ENCODE peak calls at places on chromosomes 12 and 14, in six cellular contexts. E is H9, X is mesenchymal stem cell, K is H1, M is IMR-90, R is neuronal stem cell. D is an unnamed sample.

GRCh38 chr12:5965950-5966383 is 20.9 kb upstream of the ANO2 start:
- DNase-seq in E (peak; percentile 80), X (peak; percentile 56), K (peak; percentile 81), M (peak; percentile 34), R (peak; percentile 41), D (peak; percentile 69)

GRCh38 chr14:69034612-69035262 is 55.6 kb upstream of the ACTN1 start:
- DNase-seq in E (no peak), X (no peak), K (no peak), M (peak; percentile 57), R (no peak), D (peak; percentile 76)

GRCh38 chr14:90818715-90819114 is 2.5 kb upstream of the TTC7B start:
- DNase-seq in E (no peak), X (no peak), K (no peak), M (no peak), R (no peak), D (no peak)

GRCh38 chr12:10207136-10207535 is 5.5 kb upstream of the GABARAPL1 start:
- DNase-seq in E (no peak), X (no peak), K (no peak), M (no peak), R (no peak), D (no peak)

GRCh38 chr14:87940894-87941293 is 52.1 kb downstream of the GALC start:
- DNase-seq in E (no peak), X (no peak), K (no peak), M (no peak), R (no peak), D (no peak)

GRCh38 chr14:50383618-50384225 is 13.0 kb downstream of the CDKL1 start:
- DNase-seq in E (no peak), X (peak; percentile 49), K (no peak), M (no peak), R (no peak), D (peak; percentile 43)

GRCh38 chr12:50505945-50506344 is 1.2 kb downstream of the DIP2B start:
- DNase-seq in E (no peak), X (peak; percentile 24), K (no peak), M (no peak), R (no peak), D (no peak)

GRCh38 chr12:58847876-58848600 is 72.3 kb downstream of the LRIG3 start:
- DNase-seq in E (no peak), X (no peak), K (no peak), M (no peak), R (no peak), D (peak; percentile 33)

GRCh38 chr12:91460457-91460856 is 277.8 kb upstream of the DCN start:
- DNase-seq in E (no peak), X (no peak), K (no peak), M (no peak), R (no peak), D (no peak)

GRCh38 chr12:14782756-14783155 is 20.5 kb downstream of the WBP11 start:
- DNase-seq in E (no peak), X (no peak), K (no peak), M (no peak), R (no peak), D (no peak)

GRCh38 chr12:28967426-28967825 is 181.7 kb upstream of the FAR2 start:
- DNase-seq in E (no peak), X (no peak), K (no peak), M (no peak), R (no peak), D (no peak)

GRCh38 chr12:51752490-51752889 is 96.0 kb downstream of the FIGNL2 start:
- DNase-seq in E (no peak), X (peak; percentile 88), K (no peak), M (peak; percentile 94), R (peak; percentile 20), D (peak; percentile 9)

GRCh38 chr14:64363265-64363840 is 24.8 kb upstream of the MTHFD1 start:
- DNase-seq in E (no peak), X (peak; percentile 18), K (no peak), M (peak; percentile 83), R (no peak), D (peak; percentile 48)

GRCh38 chr12:116130431-116130830 is 147.1 kb downstream of the MED13L start:
- DNase-seq in E (no peak), X (peak; percentile 43), K (no peak), M (peak; percentile 67), R (no peak), D (peak; percentile 87)

GRCh38 chr14:60648934-60649814 is at the start of gene SIX1:
- DNase-seq in E (peak; percentile 95), X (peak; percentile 84), K (peak; percentile 89), M (peak; percentile 95), R (peak; percentile 88), D (peak; percentile 95)

GRCh38 chr12:21939435-21939834 is 1.8 kb downstream of the ABCC9 start:
- DNase-seq in E (no peak), X (no peak), K (no peak), M (no peak), R (no peak), D (peak; percentile 18)

GRCh38 chr12:3355378-3355900 is 135.6 kb upstream of the PRMT8 start:
- DNase-seq in E (no peak), X (no peak), K (no peak), M (no peak), R (no peak), D (no peak)

GRCh38 chr14:59342516-59343484 is 122.4 kb downstream of the GPR135 start:
- DNase-seq in E (no peak), X (no peak), K (no peak), M (no peak), R (no peak), D (peak; percentile 64)

GRCh38 chr12:49903700-49904423 is at the start of gene FAIM2:
- DNase-seq in E (peak; percentile 62), X (peak; percentile 44), K (no peak), M (peak; percentile 82), R (no peak), D (no peak)

GRCh38 chr14:96057738-96058137 is 18.6 kb downstream of the C14orf132 start:
- DNase-seq in E (no peak), X (no peak), K (no peak), M (no peak), R (no peak), D (no peak)

GRCh38 chr12:111692575-111693210 is 6.8 kb downstream of the ACAD10 start:
- DNase-seq in E (peak; percentile 63), X (peak; percentile 17), K (peak; percentile 57), M (peak; percentile 15), R (no peak), D (peak; percentile 62)

GRCh38 chr12:132491349-132491663 is 1.4 kb downstream of the FBRSL1 start:
- DNase-seq in E (no peak), X (no peak), K (no peak), M (no peak), R (no peak), D (no peak)

GRCh38 chr14:101571004-101571403 is 9.7 kb downstream of the DIO3 start:
- DNase-seq in E (no peak), X (no peak), K (no peak), M (no peak), R (no peak), D (no peak)
- H3K23ac ChIP-seq in E (no peak overlapping the region), X (no peak overlapping the region), K (no peak overlapping the region), M (no peak overlapping the region), R (no peak overlapping the region), D (no peak overlapping the region)

GRCh38 chr12:108686753-108687152 is 44.6 kb downstream of the CORO1C start:
- DNase-seq in E (no peak), X (no peak), K (no peak), M (no peak), R (no peak), D (no peak)
- H3K23ac ChIP-seq in E (peak overlapping the region; percentile 71), X (no peak overlapping the region), K (no peak overlapping the region), M (peak overlapping the region; percentile 75), R (no peak overlapping the region), D (no peak overlapping the region)

GRCh38 chr12:65996146-65996545 is 134.4 kb downstream of the LLPH start:
- DNase-seq in E (no peak), X (no peak), K (no peak), M (no peak), R (no peak), D (no peak)

GRCh38 chr12:65998536-65999530 is 131.7 kb downstream of the LLPH start:
- DNase-seq in E (no peak), X (no peak), K (no peak), M (peak; percentile 17), R (no peak), D (no peak)

GRCh38 chr12:66000958-66001357 is 129.6 kb downstream of the LLPH start:
- DNase-seq in E (no peak), X (no peak), K (no peak), M (no peak), R (no peak), D (no peak)

GRCh38 chr12:65999564-66000280 is 130.8 kb downstream of the LLPH start:
- DNase-seq in E (no peak), X (no peak), K (no peak), M (peak; percentile 65), R (no peak), D (no peak)

GRCh38 chr12:65998031-65998430 is 132.5 kb downstream of the LLPH start:
- DNase-seq in E (no peak), X (no peak), K (no peak), M (no peak), R (no peak), D (no peak)
- H3K23ac ChIP-seq in E (no peak overlapping the region), X (no peak overlapping the region), K (no peak overlapping the region), M (no peak overlapping the region), R (no peak overlapping the region), D (no peak overlapping the region)

GRCh38 chr12:106189341-106189740 is 50.6 kb upstream of the NUAK1 start:
- DNase-seq in E (no peak), X (no peak), K (no peak), M (no peak), R (peak; percentile 6), D (peak; percentile 27)

GRCh38 chr12:106195638-106196037 is 52.2 kb downstream of the CKAP4 start:
- DNase-seq in E (no peak), X (peak; percentile 89), K (no peak), M (peak; percentile 10), R (no peak), D (no peak)

GRCh38 chr12:106193404-106194215 is 54.2 kb downstream of the CKAP4 start:
- DNase-seq in E (no peak), X (no peak), K (no peak), M (no peak), R (no peak), D (no peak)

GRCh38 chr12:106194351-106194750 is 53.5 kb downstream of the CKAP4 start:
- DNase-seq in E (no peak), X (no peak), K (no peak), M (no peak), R (no peak), D (no peak)

DNA sequence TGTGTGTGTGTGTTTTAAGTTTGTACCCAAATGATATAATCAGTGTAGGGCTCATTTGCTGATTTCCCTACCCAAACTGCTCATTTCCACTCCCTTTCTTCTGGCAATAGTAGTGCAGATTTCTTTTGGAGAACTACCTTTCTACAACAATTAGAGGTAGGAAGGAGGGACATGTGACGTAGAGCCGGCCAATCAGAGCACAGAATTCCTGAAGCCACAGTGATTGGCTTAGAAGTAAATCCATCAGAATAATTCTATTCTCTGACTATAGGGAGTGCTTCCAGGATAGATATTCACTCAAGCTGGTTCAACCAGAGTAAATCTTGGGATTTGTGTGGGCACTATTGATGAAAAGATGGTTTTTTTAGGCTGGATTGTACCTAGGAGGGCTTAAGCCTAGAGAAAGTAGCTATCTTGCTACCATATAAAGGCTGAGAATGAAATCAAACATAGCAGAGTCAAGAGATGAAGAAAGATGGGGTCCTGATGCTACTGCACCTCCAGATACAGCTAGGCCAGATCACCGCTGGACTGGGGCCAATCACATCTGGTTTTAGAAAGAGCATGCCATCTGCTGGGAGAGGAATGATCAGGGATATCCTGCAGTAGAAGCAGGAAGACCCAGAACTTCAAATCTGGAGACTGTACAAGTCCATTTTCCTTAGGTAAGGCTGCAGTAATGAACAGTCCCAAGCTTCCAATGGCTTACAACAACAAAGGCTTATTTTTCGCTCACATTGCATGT is 54.1 kb upstream of the NUAK1 start:
- DNase-seq in E (no peak), X (no peak), K (no peak), M (no peak), R (no peak), D (no peak)
- H3K23ac ChIP-seq in E (no peak overlapping the region), X (no peak overlapping the region), K (no peak overlapping the region), M (no peak overlapping the region), R (no peak overlapping the region), D (no peak overlapping the region)